ENCODE peak calls at places on chromosomes 6 and 20, in five cellular contexts. One of them, this sample, is unnamed.

GRCh38 chr6:169026175-169026574 is 227.5 kb downstream of the THBS2 start:
- DNase-seq in neuronal stem cell: no peak
- DNase-seq in trophoblast cell: no peak
- DNase-seq in H9: no peak
- DNase-seq in mesenchymal stem cell: no peak
- DNase-seq in this sample: no peak

GRCh38 chr20:61849822-61850221 is 215.9 kb downstream of the TAF4 start:
- DNase-seq in mesenchymal stem cell: no peak
- DNase-seq in H9: no peak
- DNase-seq in trophoblast cell: no peak
- DNase-seq in neuronal stem cell: no peak
- DNase-seq in this sample: no peak

GRCh38 chr20:63496404-63497120 is 2.3 kb downstream of the EEF1A2 start:
- DNase-seq in trophoblast cell: no peak
- DNase-seq in mesenchymal stem cell: no peak
- DNase-seq in neuronal stem cell: no peak
- DNase-seq in H9: peak; percentile 35
- DNase-seq in this sample: peak; percentile 53

GRCh38 chr6:118580585-118581419 is 32.7 kb downstream of the PLN start:
- DNase-seq in neuronal stem cell: peak; percentile 66
- DNase-seq in mesenchymal stem cell: peak; percentile 79
- DNase-seq in trophoblast cell: peak; percentile 48
- DNase-seq in H9: peak; percentile 67
- DNase-seq in this sample: peak; percentile 15

GRCh38 chr6:169866140-169866534 is 114.7 kb downstream of the ERMARD start:
- DNase-seq in mesenchymal stem cell: no peak
- DNase-seq in H9: no peak
- DNase-seq in neuronal stem cell: no peak
- DNase-seq in trophoblast cell: no peak
- DNase-seq in this sample: peak; percentile 22

GRCh38 chr6:169046021-169046420 is 207.6 kb downstream of the THBS2 start:
- DNase-seq in trophoblast cell: no peak
- DNase-seq in neuronal stem cell: no peak
- DNase-seq in H9: no peak
- DNase-seq in mesenchymal stem cell: no peak
- DNase-seq in this sample: no peak

GRCh38 chr20:16575390-16576140 is 2.3 kb upstream of the KIF16B start:
- DNase-seq in trophoblast cell: peak; percentile 47
- DNase-seq in mesenchymal stem cell: no peak
- DNase-seq in H9: no peak
- DNase-seq in neuronal stem cell: no peak
- DNase-seq in this sample: no peak

GRCh38 chr6:90000864-90001731 is 106.8 kb downstream of the GJA10 start:
- DNase-seq in neuronal stem cell: no peak
- DNase-seq in mesenchymal stem cell: no peak
- DNase-seq in H9: no peak
- DNase-seq in trophoblast cell: no peak
- DNase-seq in this sample: no peak

GRCh38 chr20:7879883-7880282 is 60.4 kb downstream of the HAO1 start:
- DNase-seq in mesenchymal stem cell: peak; percentile 84
- DNase-seq in H9: no peak
- DNase-seq in trophoblast cell: no peak
- DNase-seq in neuronal stem cell: no peak
- DNase-seq in this sample: no peak

GRCh38 chr6:107237992-107238660 is 122.8 kb upstream of the BEND3 start:
- DNase-seq in trophoblast cell: no peak
- DNase-seq in mesenchymal stem cell: no peak
- DNase-seq in H9: no peak
- DNase-seq in neuronal stem cell: no peak
- DNase-seq in this sample: no peak

GRCh38 chr6:33276581-33276863 is 401 bp upstream of the B3GALT4 start:
- DNase-seq in H9: peak; percentile 38
- DNase-seq in neuronal stem cell: no peak
- DNase-seq in mesenchymal stem cell: peak; percentile 26
- DNase-seq in trophoblast cell: no peak
- DNase-seq in this sample: no peak

GRCh38 chr20:18943542-18943941 is 130.0 kb downstream of the SCP2D1 start:
- DNase-seq in trophoblast cell: no peak
- DNase-seq in H9: no peak
- DNase-seq in neuronal stem cell: no peak
- DNase-seq in mesenchymal stem cell: no peak
- DNase-seq in this sample: no peak

GRCh38 chr6:2714359-2714895 is 36.3 kb downstream of the MYLK4 start:
- DNase-seq in trophoblast cell: no peak
- DNase-seq in H9: no peak
- DNase-seq in neuronal stem cell: no peak
- DNase-seq in mesenchymal stem cell: peak; percentile 56
- DNase-seq in this sample: no peak

GRCh38 chr6:129317931-129318820 is 391.8 kb downstream of the ARHGAP18 start:
- DNase-seq in mesenchymal stem cell: peak; percentile 54
- DNase-seq in neuronal stem cell: peak; percentile 24
- DNase-seq in H9: peak; percentile 80
- DNase-seq in trophoblast cell: peak; percentile 76
- DNase-seq in this sample: no peak

GRCh38 chr20:17995967-17996819 is 27.4 kb downstream of the MGME1 start:
- DNase-seq in H9: no peak
- DNase-seq in neuronal stem cell: peak; percentile 41
- DNase-seq in trophoblast cell: peak; percentile 44
- DNase-seq in mesenchymal stem cell: peak; percentile 61
- DNase-seq in this sample: no peak

GRCh38 chr20:40844285-40844684 is 155.2 kb upstream of the MAFB start:
- DNase-seq in mesenchymal stem cell: no peak
- DNase-seq in neuronal stem cell: no peak
- DNase-seq in trophoblast cell: no peak
- DNase-seq in H9: no peak
- DNase-seq in this sample: no peak

GRCh38 chr6:168332020-168332419 is 12.4 kb upstream of the DACT2 start:
- DNase-seq in neuronal stem cell: no peak
- DNase-seq in mesenchymal stem cell: no peak
- DNase-seq in H9: peak; percentile 76
- DNase-seq in trophoblast cell: peak; percentile 30
- DNase-seq in this sample: no peak

GRCh38 chr20:3819413-3820047 is 817 bp upstream of the AP5S1 start:
- DNase-seq in trophoblast cell: no peak
- DNase-seq in mesenchymal stem cell: no peak
- DNase-seq in H9: no peak
- DNase-seq in neuronal stem cell: no peak
- DNase-seq in this sample: no peak

GRCh38 chr20:4848041-4848440 is 126.3 kb downstream of the PRND start:
- DNase-seq in neuronal stem cell: no peak
- DNase-seq in mesenchymal stem cell: no peak
- DNase-seq in trophoblast cell: peak; percentile 13
- DNase-seq in H9: no peak
- DNase-seq in this sample: peak; percentile 40

GRCh38 chr20:12723811-12724210 is 285.0 kb upstream of the SPTLC3 start:
- DNase-seq in H9: no peak
- DNase-seq in trophoblast cell: no peak
- DNase-seq in mesenchymal stem cell: peak; percentile 5
- DNase-seq in neuronal stem cell: no peak
- DNase-seq in this sample: no peak

GRCh38 chr6:133741375-133741861 is 147.5 kb upstream of the TCF21 start:
- DNase-seq in neuronal stem cell: peak; percentile 29
- DNase-seq in trophoblast cell: no peak
- DNase-seq in H9: no peak
- DNase-seq in mesenchymal stem cell: peak; percentile 45
- DNase-seq in this sample: no peak

GRCh38 chr6:298233-299049 is 6.2 kb downstream of the DUSP22 start:
- DNase-seq in H9: no peak
- DNase-seq in neuronal stem cell: no peak
- DNase-seq in trophoblast cell: no peak
- DNase-seq in mesenchymal stem cell: peak; percentile 74
- DNase-seq in this sample: no peak

GRCh38 chr20:43857932-43858331 is 56.7 kb upstream of the TOX2 start:
- DNase-seq in trophoblast cell: no peak
- DNase-seq in mesenchymal stem cell: no peak
- DNase-seq in H9: no peak
- DNase-seq in neuronal stem cell: no peak
- DNase-seq in this sample: no peak

GRCh38 chr20:62897666-62898065 is 28.6 kb downstream of the DIDO1 start:
- DNase-seq in trophoblast cell: no peak
- DNase-seq in H9: no peak
- DNase-seq in mesenchymal stem cell: no peak
- DNase-seq in neuronal stem cell: no peak
- DNase-seq in this sample: no peak

GRCh38 chr6:167350731-167351655 is 26.1 kb downstream of the TTLL2 start:
- DNase-seq in mesenchymal stem cell: peak; percentile 71
- DNase-seq in neuronal stem cell: peak; percentile 84
- DNase-seq in H9: peak; percentile 93
- DNase-seq in trophoblast cell: peak; percentile 7
- DNase-seq in this sample: peak; percentile 99

GRCh38 chr6:49038294-49038693 is 424.8 kb downstream of the MMUT start:
- DNase-seq in neuronal stem cell: no peak
- DNase-seq in mesenchymal stem cell: no peak
- DNase-seq in H9: no peak
- DNase-seq in trophoblast cell: no peak
- DNase-seq in this sample: no peak

GRCh38 chr6:111817451-111818146 is 55.7 kb downstream of the FYN start:
- DNase-seq in neuronal stem cell: no peak
- DNase-seq in trophoblast cell: no peak
- DNase-seq in mesenchymal stem cell: no peak
- DNase-seq in H9: no peak
- DNase-seq in this sample: no peak

GRCh38 chr6:159754401-159754800 is 7.4 kb upstream of the ACAT2 start:
- DNase-seq in neuronal stem cell: no peak
- DNase-seq in H9: no peak
- DNase-seq in trophoblast cell: no peak
- DNase-seq in mesenchymal stem cell: no peak
- DNase-seq in this sample: no peak
- H2BK12ac ChIP-seq in neuronal stem cell: no peak overlapping the region
- H2BK12ac ChIP-seq in H9: no peak overlapping the region
- H2BK12ac ChIP-seq in trophoblast cell: no peak overlapping the region
- H2BK12ac ChIP-seq in mesenchymal stem cell: no peak overlapping the region
- H2BK12ac ChIP-seq in this sample: no peak overlapping the region

GRCh38 chr6:126002755-126003390 is 16.5 kb downstream of the TRMT11 start:
- DNase-seq in H9: no peak
- DNase-seq in mesenchymal stem cell: no peak
- DNase-seq in trophoblast cell: peak; percentile 59
- DNase-seq in neuronal stem cell: no peak
- DNase-seq in this sample: no peak

GRCh38 chr6:126007795-126008194 is 21.5 kb downstream of the TRMT11 start:
- DNase-seq in neuronal stem cell: no peak
- DNase-seq in mesenchymal stem cell: no peak
- DNase-seq in trophoblast cell: no peak
- DNase-seq in H9: no peak
- DNase-seq in this sample: no peak
- H2BK5ac ChIP-seq in neuronal stem cell: no peak overlapping the region
- H2BK5ac ChIP-seq in mesenchymal stem cell: no peak overlapping the region
- H2BK5ac ChIP-seq in trophoblast cell: no peak overlapping the region
- H2BK5ac ChIP-seq in H9: no peak overlapping the region
- H2BK5ac ChIP-seq in this sample: no peak overlapping the region

GRCh38 chr20:32858873-32859372 is at the start of gene EFCAB8:
- DNase-seq in H9: peak; percentile 53
- DNase-seq in mesenchymal stem cell: no peak
- DNase-seq in neuronal stem cell: no peak
- DNase-seq in trophoblast cell: no peak
- DNase-seq in this sample: no peak

GRCh38 chr20:32859961-32860360 is 1.2 kb downstream of the EFCAB8 start:
- DNase-seq in H9: no peak
- DNase-seq in trophoblast cell: peak; percentile 55
- DNase-seq in mesenchymal stem cell: no peak
- DNase-seq in neuronal stem cell: no peak
- DNase-seq in this sample: no peak

GRCh38 chr20:32858189-32858588 is 534 bp upstream of the EFCAB8 start:
- DNase-seq in neuronal stem cell: no peak
- DNase-seq in trophoblast cell: peak; percentile 77
- DNase-seq in H9: no peak
- DNase-seq in mesenchymal stem cell: no peak
- DNase-seq in this sample: no peak

DNA sequence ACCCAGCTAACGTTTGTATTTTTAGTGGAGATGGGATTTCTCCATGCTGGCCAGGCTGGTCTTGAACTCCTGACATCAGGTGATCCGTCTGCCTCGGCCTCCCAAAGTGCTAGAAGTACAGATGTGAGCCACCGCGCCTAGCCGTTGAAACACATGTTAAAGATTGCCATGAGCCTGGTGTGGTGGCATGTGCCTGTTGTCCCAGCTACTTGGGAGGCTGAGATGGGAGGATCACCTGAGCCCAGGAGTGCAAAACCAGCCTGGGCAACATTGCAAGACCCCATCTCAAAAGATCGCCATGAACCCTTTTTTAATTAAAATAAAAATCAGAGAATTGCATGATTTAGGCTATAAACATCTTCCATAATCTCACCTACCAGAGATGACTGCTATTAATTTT is 2.7 kb downstream of the EFCAB8 start:
- DNase-seq in neuronal stem cell: no peak
- DNase-seq in H9: no peak
- DNase-seq in trophoblast cell: no peak
- DNase-seq in mesenchymal stem cell: no peak
- DNase-seq in this sample: no peak
- H2BK12ac ChIP-seq in neuronal stem cell: no peak overlapping the region
- H2BK12ac ChIP-seq in H9: no peak overlapping the region
- H2BK12ac ChIP-seq in trophoblast cell: no peak overlapping the region
- H2BK12ac ChIP-seq in mesenchymal stem cell: no peak overlapping the region
- H2BK12ac ChIP-seq in this sample: no peak overlapping the region

GRCh38 chr6:21742238-21742660 is 148.7 kb downstream of the SOX4 start:
- DNase-seq in neuronal stem cell: no peak
- DNase-seq in trophoblast cell: no peak
- DNase-seq in mesenchymal stem cell: peak; percentile 91
- DNase-seq in H9: peak; percentile 51
- DNase-seq in this sample: no peak
- H2BK5ac ChIP-seq in neuronal stem cell: no peak overlapping the region
- H2BK5ac ChIP-seq in trophoblast cell: peak overlapping the region; percentile 49
- H2BK5ac ChIP-seq in mesenchymal stem cell: no peak overlapping the region
- H2BK5ac ChIP-seq in H9: no peak overlapping the region
- H2BK5ac ChIP-seq in this sample: no peak overlapping the region

This sample was measured in H1.